ENCODE peak calls at places on chromosomes 16 and 17, in six cellular contexts. G is suprapubic skin; A is mucosa of gallbladder; M is KBM-7; Y is T-cell; I is activated naive CD8-positive, alpha-beta T cell treated with anti-CD3 and anti-CD28 coated beads, Interleukin-2, amount 50 U/mL, for 24 hours. E is an unnamed sample.

GRCh38 chr17:35080536-35080935 is 17.0 kb upstream of the RFFL start:
- DNase-seq in G (no peak), I (no peak), M (no peak), Y (no peak), A (no peak), E (no peak)

GRCh38 chr16:2273484-2273883 is 5.6 kb upstream of the RNPS1 start:
- DNase-seq in A (no peak), Y (no peak), G (no peak), I (no peak), M (no peak), E (no peak)

GRCh38 chr17:9959377-9959981 is 54.4 kb upstream of the RCVRN start:
- DNase-seq in I (peak), G (no peak), M (peak), Y (no peak), A (no peak), E (no peak)

GRCh38 chr16:89190150-89190958 is 10.0 kb downstream of the SLC22A31 start:
- DNase-seq in I (no peak), M (no peak), Y (no peak), G (no peak), A (no peak), E (no peak)

GRCh38 chr16:66524601-66525164 is 25.2 kb downstream of the TK2 start:
- DNase-seq in I (peak), A (no peak), M (peak), G (no peak), Y (peak), E (peak)

GRCh38 chr17:42531455-42532354 is 4.3 kb upstream of the NAGLU start:
- DNase-seq in I (peak), M (peak), A (peak), G (no peak), Y (peak), E (peak)

GRCh38 chr17:42797067-42798007 is 1.2 kb downstream of the COA3 start:
- DNase-seq in A (no peak), Y (no peak), M (no peak), I (no peak), G (no peak), E (peak)

GRCh38 chr16:3017806-3018506 is at the start of gene CLDN6:
- DNase-seq in A (no peak), G (no peak), M (peak), Y (no peak), I (peak), E (no peak)

GRCh38 chr16:56657555-56658430 is at the start of gene MT1F:
- DNase-seq in Y (peak), M (peak), G (peak), A (peak), I (peak), E (peak)

GRCh38 chr17:8122391-8122922 is 1.4 kb downstream of the HES7 start:
- DNase-seq in M (peak), G (no peak), Y (no peak), A (no peak), I (peak), E (no peak)